ENCODE peak calls at places on chromosomes 6 and 20, in four cellular contexts. O is HCT116, E is H1, X is WTC11. U is an unnamed sample.

GRCh38 chr6:81890846-81891245 is 138.4 kb upstream of the TENT5A start:
- DNase-seq in O (no peak), E (no peak), X (no peak), U (no peak)

GRCh38 chr6:159729598-159729997 is 2.3 kb downstream of the WTAP start:
- DNase-seq in O (no peak), E (no peak), X (no peak), U (peak)

GRCh38 chr6:46821348-46821992 is 28.3 kb downstream of the MEP1A start:
- DNase-seq in O (no peak), E (no peak), X (no peak), U (no peak)

GRCh38 chr6:133724726-133725125 is 164.2 kb upstream of the TCF21 start:
- DNase-seq in O (no peak), E (no peak), X (no peak), U (no peak)

GRCh38 chr20:53786071-53786444 is 192.4 kb upstream of the ZNF217 start:
- DNase-seq in O (no peak), E (no peak), X (no peak), U (no peak)

GRCh38 chr6:11094411-11094851 is 797 bp downstream of the SMIM13 start:
- DNase-seq in O (no peak), E (peak), X (peak), U (peak)

GRCh38 chr20:50285376-50286173 is 94.9 kb downstream of the CEBPB start:
- DNase-seq in O (no peak), E (no peak), X (no peak), U (no peak)

GRCh38 chr6:15296735-15297134 is 50.9 kb downstream of the JARID2 start:
- DNase-seq in O (no peak), E (peak), X (no peak), U (no peak)

GRCh38 chr6:95083506-95083905 is 493.8 kb upstream of the MANEA start:
- DNase-seq in O (no peak), E (no peak), X (no peak), U (no peak)

GRCh38 chr6:53846250-53846649 is 51.4 kb downstream of the LRRC1 start:
- DNase-seq in O (no peak), E (no peak), X (no peak), U (no peak)

DNA sequence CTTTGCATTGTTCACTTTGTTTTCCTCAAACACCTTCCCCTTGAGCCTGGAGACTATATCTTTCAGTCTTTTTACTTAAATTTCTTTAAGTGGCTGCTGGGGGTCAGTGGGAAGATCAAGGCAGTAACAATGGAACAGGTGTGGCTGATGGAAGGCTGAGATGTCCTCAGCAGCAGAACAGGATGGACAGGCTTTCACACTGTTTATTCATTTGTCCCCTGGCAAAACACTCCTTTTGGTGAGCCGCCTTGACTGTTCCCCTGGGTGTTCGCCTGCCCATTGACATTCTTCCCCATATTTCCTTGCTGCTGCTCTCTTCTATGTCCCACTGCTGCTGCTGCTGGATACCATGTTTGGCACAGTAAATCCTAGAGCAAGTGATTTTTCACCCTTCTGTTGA is 38.1 kb downstream of the RNF144B start:
- DNase-seq in O (no peak), E (no peak), X (no peak), U (no peak)
- TF ChIP-seq ATF3 in O (no peak), E (no peak), X (no peak), U (no peak)

GRCh38 chr6:144149894-144150672 is at the start of gene STX11:
- DNase-seq in O (no peak), E (peak), X (peak), U (peak)
- TF ChIP-seq ATF3 in O (no peak), E (no peak), X (no peak), U (no peak)

GRCh38 chr6:117399924-117400323 is 25.8 kb downstream of the ROS1 start:
- DNase-seq in O (no peak), E (no peak), X (no peak), U (no peak)
- TF ChIP-seq ATF3 in O (no peak), E (no peak), X (no peak), U (no peak)

GRCh38 chr6:34490390-34491090 is 24.7 kb downstream of the PACSIN1 start:
- DNase-seq in O (no peak), E (no peak), X (no peak), U (no peak)
- TF ChIP-seq ATF3 in O (no peak), E (no peak), X (no peak), U (no peak)

GRCh38 chr6:41636803-41637178 is 1.5 kb upstream of the MDFI start:
- DNase-seq in O (peak), E (peak), X (peak), U (no peak)
- TF ChIP-seq ATF3 in O (no peak), E (no peak), X (no peak), U (no peak)

DNA sequence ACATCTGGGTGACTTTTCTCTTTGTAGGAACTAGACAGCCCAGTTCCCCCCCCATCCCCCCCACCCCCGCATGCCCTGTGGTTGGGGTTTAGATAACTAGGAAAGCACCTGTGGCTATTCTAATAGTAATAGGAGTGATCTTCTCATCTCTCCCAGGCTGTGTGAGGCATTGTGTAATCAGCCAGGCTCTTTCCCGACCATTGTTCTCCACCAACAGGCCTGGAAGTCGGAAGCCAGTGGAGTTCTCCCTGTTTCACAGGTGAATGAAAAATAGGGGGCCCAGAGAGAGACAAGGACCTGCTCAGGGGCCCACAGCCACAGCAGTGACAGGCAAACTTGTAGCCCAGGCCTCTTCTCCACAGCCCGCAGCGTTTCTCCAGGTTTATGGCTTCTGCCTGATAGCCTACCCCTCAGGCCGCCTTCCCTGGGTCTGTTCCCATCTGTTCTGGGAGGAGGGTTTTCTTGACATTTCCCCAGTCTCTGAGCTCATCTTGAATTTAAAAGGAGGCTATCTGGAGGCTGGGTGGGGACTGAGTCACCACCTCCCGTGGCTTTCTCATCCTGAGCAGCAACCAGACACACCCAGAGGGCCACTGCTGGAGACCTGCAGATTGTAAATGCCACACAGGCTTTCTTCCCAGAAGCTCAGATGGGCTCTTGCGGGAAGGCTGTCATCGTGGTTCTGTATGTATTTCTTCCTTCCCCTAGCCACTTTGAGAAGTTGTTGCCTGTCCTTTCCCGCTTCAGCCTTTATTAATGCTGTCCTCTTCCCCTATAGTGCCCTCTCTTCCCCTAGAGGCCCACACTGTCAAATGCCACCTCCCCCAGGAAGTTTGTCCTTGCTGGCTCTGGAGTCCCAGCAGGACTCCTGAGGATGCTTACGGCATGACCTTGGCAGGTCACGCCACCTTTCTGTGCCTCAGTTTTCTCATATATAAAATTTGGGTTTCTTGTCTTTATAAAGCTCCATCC is 75.9 kb upstream of the MYL9 start:
- DNase-seq in O (peak), E (no peak), X (no peak), U (peak)
- TF ChIP-seq ATF3 in O (no peak), E (no peak), X (no peak), U (peak)

DNA sequence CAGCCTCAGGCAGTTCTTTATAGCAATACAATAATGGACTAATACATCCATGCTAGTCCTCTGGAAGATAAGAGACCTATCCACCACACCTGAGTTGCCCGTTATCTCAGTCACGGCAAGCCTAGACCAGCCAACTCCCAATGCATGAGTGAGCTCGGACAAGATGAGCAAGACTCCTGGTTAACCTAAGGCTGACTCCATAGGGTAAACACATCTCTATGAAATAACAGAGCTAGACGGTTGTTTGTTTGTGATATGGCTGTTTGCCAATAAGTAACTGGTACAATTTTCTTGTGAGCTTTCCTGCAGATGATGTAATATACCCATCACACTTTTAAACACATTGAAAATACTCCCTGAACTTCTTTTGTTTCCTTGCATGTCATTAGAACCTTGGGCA is 70.6 kb upstream of the PHACTR1 start:
- DNase-seq in O (no peak), E (no peak), X (no peak), U (no peak)
- TF ChIP-seq ATF3 in O (no peak), E (no peak), X (no peak), U (no peak)

GRCh38 chr20:5430670-5431069 is 113.9 kb upstream of the PROKR2 start:
- DNase-seq in O (no peak), E (no peak), X (no peak), U (no peak)

GRCh38 chr20:5434116-5434515 is 117.4 kb upstream of the PROKR2 start:
- DNase-seq in O (no peak), E (no peak), X (no peak), U (no peak)

GRCh38 chr20:5433352-5433751 is 116.6 kb upstream of the PROKR2 start:
- DNase-seq in O (no peak), E (no peak), X (no peak), U (no peak)

DNA sequence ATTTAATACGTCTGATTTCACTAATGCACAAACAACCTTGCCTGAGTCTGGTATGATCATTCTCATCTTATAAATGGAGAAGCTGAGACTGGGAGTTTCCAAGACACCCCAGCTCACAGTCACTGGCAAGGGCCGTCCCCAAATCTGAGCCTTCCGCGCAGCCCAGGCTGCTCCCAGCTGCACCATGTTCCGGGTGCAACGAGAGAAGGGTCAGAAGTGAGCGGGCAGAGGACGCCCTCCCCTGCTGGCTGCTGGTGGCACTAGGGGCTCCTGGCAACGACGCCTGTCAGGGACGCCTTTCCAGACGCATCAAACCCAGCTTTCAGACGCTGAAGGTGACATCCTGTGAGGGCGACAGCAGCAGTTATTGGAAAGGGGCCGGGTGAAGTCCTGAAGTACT is 115.3 kb upstream of the PROKR2 start:
- DNase-seq in O (no peak), E (no peak), X (no peak), U (no peak)
- TF ChIP-seq ATF3 in O (no peak), E (no peak), X (no peak), U (no peak)

U was measured in K562.